ENCODE peak calls at places on chromosomes 2 and 18, in four cellular contexts. R, G, B and P are unnamed samples.

GRCh38 chr2:43021791-43022500 is 204.5 kb downstream of the ZFP36L2 start:
- DNase-seq in R (peak; percentile 7), G (peak; percentile 57), B (no peak), P (no peak)

GRCh38 chr2:169012812-169013627 is 18.1 kb downstream of the ABCB11 start:
- DNase-seq in R (no peak), G (no peak), B (no peak), P (no peak)

GRCh38 chr2:99598435-99598834 is 108.6 kb upstream of the REV1 start:
- DNase-seq in R (no peak), G (no peak), B (no peak), P (no peak)

GRCh38 chr18:75173125-75173432 is 35.9 kb downstream of the PTGR3 start:
- DNase-seq in R (no peak), G (no peak), B (no peak), P (no peak)

GRCh38 chr2:17646096-17646554 is 105.6 kb downstream of the VSNL1 start:
- DNase-seq in R (peak; percentile 44), G (peak; percentile 45), B (peak; percentile 75), P (peak; percentile 64)

GRCh38 chr2:42036413-42036812 is 11.4 kb upstream of the PKDCC start:
- DNase-seq in R (no peak), G (no peak), B (no peak), P (no peak)

GRCh38 chr18:3603460-3604259 is 153.7 kb downstream of the TGIF1 start:
- DNase-seq in R (peak; percentile 94), G (peak; percentile 41), B (peak; percentile 94), P (no peak)

GRCh38 chr2:95121495-95122196 is at the start of gene MRPS5:
- DNase-seq in R (peak; percentile 34), G (peak; percentile 96), B (peak; percentile 76), P (peak; percentile 96)

GRCh38 chr2:190050001-190050400 is 12.5 kb downstream of the MSTN start:
- DNase-seq in R (no peak), G (no peak), B (no peak), P (no peak)

GRCh38 chr2:173436088-173436487 is 81.4 kb downstream of the CDCA7 start:
- DNase-seq in R (no peak), G (no peak), B (no peak), P (no peak)

GRCh38 chr18:63676526-63676925 is 14.8 kb upstream of the SERPINB3 start:
- DNase-seq in R (peak; percentile 44), G (no peak), B (peak; percentile 56), P (no peak)

GRCh38 chr2:159635006-159635746 is 18.8 kb upstream of the BAZ2B start:
- DNase-seq in R (no peak), G (no peak), B (no peak), P (no peak)

GRCh38 chr2:231204581-231204980 is 6.2 kb downstream of the ARMC9 start:
- DNase-seq in R (no peak), G (no peak), B (no peak), P (no peak)

GRCh38 chr2:233111427-233111826 is 51.3 kb downstream of the INPP5D start:
- DNase-seq in R (no peak), G (no peak), B (no peak), P (no peak)

GRCh38 chr2:127591221-127591923 is 54.6 kb upstream of the GPR17 start:
- DNase-seq in R (peak; percentile 64), G (peak; percentile 79), B (peak; percentile 72), P (peak; percentile 82)
- TF ChIP-seq MAX in R (no peak), G (no peak), B (no peak), P (no peak)

GRCh38 chr18:58443671-58444070 is 185.2 kb downstream of the ALPK2 start:
- DNase-seq in R (no peak), G (no peak), B (no peak), P (no peak)
- TF ChIP-seq REST in R (no peak), G (no peak), B (no peak), P (no peak)

GRCh38 chr2:143787674-143788073 is 658.5 kb downstream of the ARHGAP15 start:
- DNase-seq in R (no peak), G (no peak), B (no peak), P (no peak)
- H3K27ac ChIP-seq in R (no peak overlapping the region), G (no peak overlapping the region), B (no peak overlapping the region), P (no peak overlapping the region)

GRCh38 chr2:155905640-155906039 is 426.9 kb downstream of the NR4A2 start:
- DNase-seq in R (no peak), G (no peak), B (no peak), P (no peak)

GRCh38 chr2:155904720-155905119 is 427.8 kb downstream of the NR4A2 start:
- DNase-seq in R (no peak), G (no peak), B (no peak), P (no peak)

GRCh38 chr2:155908567-155908966 is 424.0 kb downstream of the NR4A2 start:
- DNase-seq in R (no peak), G (no peak), B (no peak), P (no peak)

DNA sequence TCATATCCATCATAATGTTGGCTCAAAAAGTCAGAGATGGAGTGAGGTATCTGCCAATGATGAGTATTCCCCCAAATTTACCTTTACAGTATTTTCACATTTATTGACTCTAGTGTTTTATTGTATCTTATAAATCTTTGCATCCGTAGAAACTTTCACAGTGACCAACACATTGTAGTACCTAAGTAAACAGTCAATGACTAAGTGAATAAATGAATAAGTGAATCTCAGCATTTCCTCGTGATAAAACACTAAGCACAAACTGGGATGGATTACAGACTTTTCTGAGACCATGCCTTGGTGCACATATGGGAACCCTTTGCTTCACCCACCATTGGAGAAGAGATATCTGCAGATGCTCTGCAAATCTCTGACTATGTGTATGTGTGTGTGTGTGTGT is 429.9 kb downstream of the NR4A2 start:
- DNase-seq in R (no peak), G (no peak), B (no peak), P (no peak)
- TF ChIP-seq MAX in R (no peak), G (no peak), B (no peak), P (no peak)

DNA sequence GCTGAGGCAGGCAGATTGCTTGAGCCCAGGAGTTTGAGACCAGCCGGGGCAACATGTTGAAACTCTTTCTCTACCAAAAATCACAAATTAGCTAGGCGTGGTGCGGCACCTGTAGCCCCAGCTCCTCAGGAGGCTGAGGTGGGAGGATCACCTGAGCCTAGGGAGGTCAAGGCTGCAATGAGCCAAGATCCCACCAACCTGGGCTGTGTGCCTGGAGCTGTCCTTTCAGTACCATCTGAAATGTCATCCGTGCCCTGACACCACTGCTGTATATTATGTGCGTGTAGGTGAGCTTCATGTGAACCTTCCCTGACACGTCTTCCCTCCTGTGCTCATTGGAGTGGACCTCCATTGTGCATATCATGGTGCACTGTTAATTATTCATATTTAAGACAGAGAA is 84.8 kb upstream of the HNRNPA3 start:
- DNase-seq in R (no peak), G (no peak), B (no peak), P (no peak)
- TF ChIP-seq REST in R (peak; percentile 34), G (no peak), B (peak; percentile 63), P (peak; percentile 68)

DNA sequence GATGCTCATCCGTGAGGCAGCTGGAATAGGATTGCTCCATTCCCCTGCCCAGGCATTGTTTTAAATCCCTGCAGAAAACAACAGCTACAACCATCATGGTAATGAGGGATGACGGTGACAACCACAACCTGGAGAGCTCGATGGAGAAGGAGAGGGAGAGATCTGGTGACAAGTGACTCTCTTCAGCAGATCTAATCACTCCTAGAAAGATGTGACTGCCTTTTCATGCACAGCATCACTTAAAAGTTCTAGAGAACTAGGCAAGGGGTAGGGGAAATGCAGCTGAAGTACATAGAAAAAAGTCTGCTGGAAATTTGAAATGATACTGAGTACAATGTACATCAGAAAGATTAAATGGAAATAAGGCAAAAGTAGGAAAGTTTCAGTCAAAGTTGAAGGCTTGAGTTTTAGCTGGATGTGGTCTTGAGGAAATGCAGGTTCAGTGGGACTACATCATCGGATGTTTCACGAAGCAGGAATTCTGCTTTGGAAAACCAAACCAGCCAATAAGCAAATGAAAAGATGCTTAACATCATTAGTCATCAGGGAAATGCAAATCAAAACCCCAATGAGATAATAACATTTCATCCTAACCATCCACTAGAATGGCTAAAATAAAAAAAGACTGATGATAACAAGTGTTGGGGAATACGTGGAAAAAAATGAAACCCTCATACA is 6.8 kb upstream of the ARHGAP25 start:
- DNase-seq in R (no peak), G (no peak), B (no peak), P (no peak)
- H3K27ac ChIP-seq in R (no peak overlapping the region), G (no peak overlapping the region), B (no peak overlapping the region), P (no peak overlapping the region)

DNA sequence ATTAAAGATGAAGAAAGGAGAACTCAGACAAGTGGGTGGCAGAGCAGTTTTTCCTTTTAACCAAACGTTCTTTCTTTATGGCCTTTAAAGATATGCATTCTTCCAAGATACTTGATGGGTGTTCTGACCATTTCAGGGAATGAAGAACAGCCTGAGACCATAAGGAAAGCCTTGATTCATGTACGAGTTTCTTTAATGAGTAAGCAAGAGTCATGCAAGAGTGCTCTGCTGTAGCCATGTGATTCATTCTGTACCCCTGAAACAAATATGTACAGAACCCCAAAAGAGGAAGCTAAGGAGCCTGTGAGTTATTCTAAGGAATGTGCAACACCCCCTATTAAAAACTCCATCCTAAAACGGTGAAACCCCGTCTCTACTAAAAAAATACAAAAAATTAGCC is 372.8 kb downstream of the MTX2 start:
- DNase-seq in R (no peak), G (no peak), B (no peak), P (no peak)
- TF ChIP-seq MAX in R (no peak), G (no peak), B (no peak), P (peak; percentile 48)

GRCh38 chr18:5464241-5464640 is 79.6 kb downstream of the EPB41L3 start:
- DNase-seq in R (no peak), G (no peak), B (no peak), P (no peak)

GRCh38 chr18:5463836-5464235 is 80.0 kb downstream of the EPB41L3 start:
- DNase-seq in R (no peak), G (no peak), B (no peak), P (no peak)

GRCh38 chr18:5462227-5462626 is 81.6 kb downstream of the EPB41L3 start:
- DNase-seq in R (no peak), G (no peak), B (no peak), P (no peak)

GRCh38 chr18:5463390-5463789 is 80.4 kb downstream of the EPB41L3 start:
- DNase-seq in R (no peak), G (no peak), B (no peak), P (no peak)

GRCh38 chr18:5461056-5461455 is 82.7 kb downstream of the EPB41L3 start:
- DNase-seq in R (no peak), G (no peak), B (no peak), P (no peak)
- TF ChIP-seq REST in R (no peak), G (no peak), B (no peak), P (no peak)

DNA sequence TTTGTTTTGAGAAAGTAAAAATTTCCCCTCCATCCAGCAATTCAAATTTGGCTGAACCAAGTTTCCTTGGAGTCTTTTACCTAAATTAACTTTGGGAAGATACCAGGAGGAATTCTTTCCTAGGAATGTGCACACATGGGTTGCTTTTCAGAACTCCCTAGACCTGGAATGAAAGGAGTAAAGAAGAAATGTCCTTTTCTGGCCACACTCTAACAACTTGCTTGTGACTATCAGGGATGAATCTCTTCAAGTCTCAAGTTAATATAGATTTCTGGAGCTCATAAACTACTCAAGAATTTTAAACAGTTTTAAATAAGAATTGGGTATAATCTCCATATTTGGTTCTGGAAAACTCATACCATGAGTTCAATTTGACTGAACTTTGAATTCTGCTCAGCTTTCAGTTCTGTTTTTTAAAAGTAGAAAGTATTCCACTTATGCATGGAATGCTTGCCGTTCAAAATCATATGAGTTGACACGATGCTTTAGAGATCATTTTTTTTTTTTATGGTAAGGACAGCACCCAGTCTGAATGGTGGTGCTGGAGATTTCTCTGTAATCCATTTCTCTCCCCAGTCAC is 7.7 kb downstream of the RASGRP3 start:
- DNase-seq in R (no peak), G (no peak), B (no peak), P (no peak)
- H3K27ac ChIP-seq in R (no peak overlapping the region), G (no peak overlapping the region), B (no peak overlapping the region), P (peak overlapping the region; percentile 46)